ENCODE peak calls at places on chromosomes 4 and X, in eight cellular contexts. I, C, B, T, X, H, Q and M are unnamed samples.

GRCh38 chr4:12446237-12446636 is 1017.5 kb upstream of the HS3ST1 start:
- DNase-seq in I (no peak), C (no peak), B (no peak), T (no peak), X (no peak), H (no peak), Q (no peak), M (no peak)

GRCh38 chrX:148459343-148459742 is 41.1 kb upstream of the AFF2 start:
- DNase-seq in I (no peak), C (no peak), B (no peak), T (no peak), X (no peak), H (no peak), Q (no peak), M (peak)

GRCh38 chr4:116599859-116600258 is 485.5 kb downstream of the TRAM1L1 start:
- DNase-seq in I (peak), C (no peak), B (no peak), T (no peak), X (no peak), H (no peak), Q (no peak), M (peak)

GRCh38 chr4:28868831-28869230 is 1851.3 kb upstream of the PCDH7 start:
- DNase-seq in I (no peak), C (no peak), B (no peak), T (no peak), X (no peak), H (no peak), Q (no peak), M (no peak)

GRCh38 chrX:108312938-108313337 is 125.3 kb downstream of the COL4A6 start:
- DNase-seq in I (no peak), C (no peak), B (peak), T (peak), X (no peak), H (peak), Q (no peak), M (no peak)

GRCh38 chr4:152534541-152535231 is 1.2 kb downstream of the FBXW7 start:
- DNase-seq in I (peak), C (no peak), B (no peak), T (peak), X (no peak), H (peak), Q (peak), M (peak)

GRCh38 chr4:101184668-101185067 is 162.7 kb downstream of the PPP3CA start:
- DNase-seq in I (no peak), C (no peak), B (no peak), T (no peak), X (no peak), H (no peak), Q (no peak), M (no peak)

GRCh38 chr4:168920438-168921081 is 89.5 kb downstream of the CBR4 start:
- DNase-seq in I (no peak), C (no peak), B (no peak), T (no peak), X (no peak), H (no peak), Q (no peak), M (no peak)

GRCh38 chr4:535924-536281 is 36.9 kb downstream of the PIGG start:
- DNase-seq in I (no peak), C (no peak), B (no peak), T (no peak), X (no peak), H (no peak), Q (no peak), M (no peak)

GRCh38 chr4:25002679-25003078 is 28.1 kb downstream of the LGI2 start:
- DNase-seq in I (no peak), C (no peak), B (no peak), T (no peak), X (no peak), H (no peak), Q (no peak), M (no peak)

GRCh38 chr4:37802068-37802666 is 24.3 kb upstream of the PGM2 start:
- DNase-seq in I (no peak), C (no peak), B (no peak), T (peak), X (peak), H (peak), Q (peak), M (peak)

GRCh38 chr4:6366581-6366980 is 96.9 kb downstream of the WFS1 start:
- DNase-seq in I (no peak), C (no peak), B (no peak), T (no peak), X (no peak), H (no peak), Q (no peak), M (no peak)

GRCh38 chr4:140884431-140885058 is 128.4 kb upstream of the TBC1D9 start:
- DNase-seq in I (no peak), C (no peak), B (peak), T (peak), X (peak), H (peak), Q (peak), M (peak)

GRCh38 chr4:139645458-139645857 is 20.2 kb upstream of the MGST2 start:
- DNase-seq in I (no peak), C (no peak), B (no peak), T (peak), X (no peak), H (no peak), Q (no peak), M (no peak)

GRCh38 chr4:125123710-125124109 is 191.0 kb upstream of the FAT4 start:
- DNase-seq in I (no peak), C (no peak), B (no peak), T (no peak), X (no peak), H (no peak), Q (no peak), M (no peak)

GRCh38 chr4:186104895-186105720 is 604 bp downstream of the FAM149A start:
- DNase-seq in I (no peak), C (no peak), B (no peak), T (peak), X (no peak), H (peak), Q (peak), M (no peak)

GRCh38 chrX:41406211-41406610 is 40.9 kb upstream of the NYX start:
- DNase-seq in I (no peak), C (no peak), B (no peak), T (no peak), X (no peak), H (no peak), Q (no peak), M (no peak)

GRCh38 chr4:724131-724530 is 18.5 kb downstream of the PCGF3 start:
- DNase-seq in I (no peak), C (no peak), B (no peak), T (no peak), X (no peak), H (no peak), Q (no peak), M (no peak)